ENCODE peak calls at places on chromosomes 6 and 20, in eight cellular contexts. G is breast epithelium; A is left ventricle myocardium inferior; S is GM23338; Y is CD8-positive, alpha-beta memory T cell; F is A549; O is astrocyte of the spinal cord; J is cardiac muscle cell. L is an unnamed sample.

GRCh38 chr6:169791721-169792131 is 40.3 kb downstream of the ERMARD start:
- DNase-seq in G (peak; percentile 10), A (no peak), S (no peak), Y (no peak), F (no peak), O (peak; percentile 18), J (no peak), L (no peak)

GRCh38 chr20:4453369-4453768 is 268.3 kb upstream of the PRND start:
- DNase-seq in G (no peak), A (no peak), S (no peak), Y (no peak), F (no peak), O (no peak), J (no peak), L (no peak)

GRCh38 chr6:38349795-38350194 is 289.9 kb downstream of the BTBD9 start:
- DNase-seq in G (no peak), A (no peak), S (peak; percentile 7), Y (no peak), F (no peak), O (peak; percentile 80), J (peak; percentile 74), L (no peak)

GRCh38 chr6:89411269-89412070 is 603 bp downstream of the RRAGD start:
- DNase-seq in G (peak; percentile 22), A (peak; percentile 44), S (peak; percentile 76), Y (peak; percentile 23), F (no peak), O (no peak), J (peak; percentile 12), L (peak; percentile 87)

GRCh38 chr6:389622-390021 is 1.9 kb upstream of the IRF4 start:
- DNase-seq in G (no peak), A (no peak), S (no peak), Y (no peak), F (no peak), O (no peak), J (no peak), L (no peak)

GRCh38 chr20:4681441-4681840 is 40.3 kb upstream of the PRND start:
- DNase-seq in G (no peak), A (no peak), S (no peak), Y (no peak), F (no peak), O (no peak), J (no peak), L (no peak)

GRCh38 chr6:9896806-9897205 is 518.1 kb downstream of the TFAP2A start:
- DNase-seq in G (no peak), A (no peak), S (no peak), Y (no peak), F (no peak), O (no peak), J (no peak), L (no peak)

GRCh38 chr6:111105578-111105977 is 18.3 kb downstream of the SLC16A10 start:
- DNase-seq in G (peak; percentile 34), A (peak; percentile 84), S (no peak), Y (no peak), F (peak; percentile 29), O (peak; percentile 22), J (peak; percentile 51), L (no peak)

GRCh38 chr20:46174469-46175126 is 56.5 kb downstream of the CD40 start:
- DNase-seq in G (peak; percentile 27), A (peak; percentile 66), S (peak; percentile 95), Y (peak; percentile 55), F (peak; percentile 75), O (peak; percentile 43), J (peak; percentile 70), L (peak; percentile 97)

GRCh38 chr20:50518270-50518721 is 8.1 kb downstream of the PTPN1 start:
- DNase-seq in G (no peak), A (no peak), S (no peak), Y (no peak), F (no peak), O (peak; percentile 71), J (peak; percentile 57), L (no peak)

GRCh38 chr20:21801193-21801592 is 95.7 kb downstream of the PAX1 start:
- DNase-seq in G (no peak), A (no peak), S (no peak), Y (no peak), F (no peak), O (no peak), J (no peak), L (no peak)

GRCh38 chr6:90131091-90131490 is 165.6 kb downstream of the BACH2 start:
- DNase-seq in G (no peak), A (no peak), S (no peak), Y (no peak), F (no peak), O (peak; percentile 24), J (no peak), L (no peak)

GRCh38 chr6:43175676-43176422 is 4.8 kb downstream of the SRF start:
- DNase-seq in G (no peak), A (no peak), S (no peak), Y (no peak), F (no peak), O (no peak), J (no peak), L (no peak)

GRCh38 chr6:1381397-1382330 is 7.7 kb upstream of the FOXF2 start:
- DNase-seq in G (no peak), A (no peak), S (peak; percentile 73), Y (peak; percentile 46), F (no peak), O (no peak), J (peak; percentile 38), L (peak; percentile 91)

GRCh38 chr20:43916875-43917371 is 2.3 kb downstream of the TOX2 start:
- DNase-seq in G (no peak), A (no peak), S (peak; percentile 25), Y (no peak), F (no peak), O (peak; percentile 16), J (no peak), L (no peak)

GRCh38 chr6:37174196-37174514 is 4.2 kb downstream of the PIM1 start:
- DNase-seq in G (no peak), A (no peak), S (peak; percentile 11), Y (no peak), F (no peak), O (no peak), J (no peak), L (no peak)

GRCh38 chr6:37174515-37175331 is 4.8 kb downstream of the PIM1 start:
- DNase-seq in G (no peak), A (no peak), S (peak; percentile 12), Y (no peak), F (no peak), O (no peak), J (no peak), L (no peak)

GRCh38 chr6:37176268-37177082 is 6.5 kb downstream of the PIM1 start:
- DNase-seq in G (no peak), A (no peak), S (peak; percentile 62), Y (no peak), F (peak; percentile 32), O (no peak), J (peak; percentile 61), L (no peak)

GRCh38 chr6:37177083-37177949 is 7.4 kb downstream of the PIM1 start:
- DNase-seq in G (no peak), A (no peak), S (peak; percentile 41), Y (no peak), F (no peak), O (no peak), J (peak; percentile 41), L (no peak)

GRCh38 chr6:37175332-37176267 is 5.6 kb downstream of the PIM1 start:
- DNase-seq in G (no peak), A (no peak), S (peak; percentile 8), Y (no peak), F (no peak), O (no peak), J (peak; percentile 41), L (no peak)
- H3K4me3 ChIP-seq in G (no peak overlapping the region), A (no peak overlapping the region), S (no peak overlapping the region), Y (peak overlapping the region; percentile 68), F (no peak overlapping the region), O (no peak overlapping the region), J (no peak overlapping the region), L (no peak overlapping the region)

GRCh38 chr6:151325075-151326050 is 66.0 kb downstream of the ZBTB2 start:
- DNase-seq in G (no peak), A (peak; percentile 49), S (peak; percentile 75), Y (peak; percentile 5), F (peak; percentile 84), O (peak; percentile 79), J (peak; percentile 74), L (peak; percentile 51)
- H3K4me3 ChIP-seq in G (peak overlapping the region; percentile 53), A (peak overlapping the region; percentile 69), S (peak overlapping the region; percentile 60), Y (peak overlapping the region; percentile 17), F (peak overlapping the region; percentile 72), O (peak overlapping the region; percentile 74), J (peak overlapping the region; percentile 46), L (peak overlapping the region; percentile 37)

GRCh38 chr6:162100091-162100490 is 627.5 kb downstream of the PRKN start:
- DNase-seq in G (no peak), A (no peak), S (no peak), Y (no peak), F (no peak), O (no peak), J (peak; percentile 45), L (no peak)

GRCh38 chr6:162099685-162100084 is 627.9 kb downstream of the PRKN start:
- DNase-seq in G (no peak), A (no peak), S (no peak), Y (no peak), F (peak; percentile 58), O (peak; percentile 88), J (peak; percentile 96), L (no peak)
- H3K4me3 ChIP-seq in G (no peak overlapping the region), A (no peak overlapping the region), S (no peak overlapping the region), Y (no peak overlapping the region), F (no peak overlapping the region), O (no peak overlapping the region), J (no peak overlapping the region), L (no peak overlapping the region)

DNA sequence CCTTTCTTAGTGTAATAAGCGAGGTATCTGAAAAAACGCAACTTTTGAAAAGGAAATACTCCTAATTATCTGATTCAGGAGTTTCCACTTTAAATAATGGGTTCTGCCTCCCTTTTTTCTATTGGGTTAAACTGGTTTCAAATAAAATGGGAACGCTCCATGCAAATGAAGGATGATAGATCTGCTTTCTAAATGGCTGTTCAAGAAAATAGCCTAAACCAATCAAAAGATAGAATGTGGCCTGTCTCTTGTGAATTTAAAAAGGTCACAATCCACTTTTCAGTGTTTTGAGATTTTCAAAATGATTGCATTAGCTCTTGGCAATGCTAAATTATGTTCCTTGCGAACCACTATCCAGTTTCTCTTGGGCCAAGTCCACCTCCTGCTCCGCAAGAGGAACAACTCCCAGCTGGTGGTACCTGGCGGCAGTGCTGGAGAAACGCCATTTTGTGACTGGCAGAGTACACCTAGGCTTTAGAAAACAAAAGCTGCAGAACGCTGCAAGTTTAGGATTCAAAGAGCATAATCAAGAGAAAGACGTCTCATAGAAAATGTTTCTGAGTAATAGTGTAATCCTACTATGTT is 56.8 kb downstream of the TRIM38 start:
- DNase-seq in G (no peak), A (no peak), S (no peak), Y (no peak), F (no peak), O (no peak), J (peak; percentile 18), L (no peak)
- H3K4me3 ChIP-seq in G (no peak overlapping the region), A (no peak overlapping the region), S (no peak overlapping the region), Y (no peak overlapping the region), F (no peak overlapping the region), O (no peak overlapping the region), J (no peak overlapping the region), L (peak overlapping the region; percentile 12)

GRCh38 chr20:56987992-56988391 is 278.4 kb downstream of the BMP7 start:
- DNase-seq in G (no peak), A (no peak), S (no peak), Y (no peak), F (no peak), O (no peak), J (peak; percentile 56), L (no peak)
- H3K4me3 ChIP-seq in G (no peak overlapping the region), A (no peak overlapping the region), S (no peak overlapping the region), Y (no peak overlapping the region), F (no peak overlapping the region), O (no peak overlapping the region), J (no peak overlapping the region), L (no peak overlapping the region)